ENCODE peak calls at places on chromosomes 2 and 18, in eight cellular contexts. T is heart right ventricle, A is lower lobe of right lung, J is neuronal stem cell, D is NT2/D1, R is small intestine, S is adrenal gland, P is A549. E is an unnamed sample.
A peak's percentile ranks its signal among the peaks of the same experiment; 100 is the strongest.

GRCh38 chr2:43165378-43166025 is 60.9 kb downstream of the ZFP36L2 start:
- DNase-seq in J (no peak), D (no peak), T (no peak), P (no peak), A (no peak), R (no peak), S (peak; percentile 86), E (no peak)

GRCh38 chr2:168439536-168439935 is 16.5 kb upstream of the CERS6 start:
- DNase-seq in S (no peak), P (no peak), A (no peak), D (no peak), T (no peak), R (no peak), J (no peak), E (no peak)

GRCh38 chr2:128414946-128415767 is 96.5 kb upstream of the HS6ST1 start:
- DNase-seq in S (no peak), P (no peak), A (no peak), D (no peak), T (no peak), J (no peak), R (no peak), E (peak; percentile 1)

GRCh38 chr2:127347734-127348392 is 39.9 kb downstream of the MAP3K2 start:
- DNase-seq in S (no peak), D (no peak), A (no peak), J (no peak), P (no peak), R (no peak), T (no peak), E (no peak)

GRCh38 chr2:84857566-84857965 is 23.3 kb downstream of the TRABD2A start:
- DNase-seq in A (no peak), S (no peak), P (no peak), D (no peak), R (no peak), J (no peak), T (no peak), E (no peak)

GRCh38 chr2:43269074-43269572 is 42.7 kb upstream of the ZFP36L2 start:
- DNase-seq in S (peak; percentile 96), P (no peak), J (no peak), T (peak; percentile 79), A (peak; percentile 76), D (no peak), R (peak; percentile 61), E (peak; percentile 93)

GRCh38 chr2:75157435-75157834 is 41.9 kb downstream of the TACR1 start:
- DNase-seq in P (peak; percentile 28), R (no peak), A (no peak), S (no peak), D (no peak), T (no peak), J (no peak), E (no peak)

GRCh38 chr2:20215183-20216040 is 9.5 kb downstream of the SDC1 start:
- DNase-seq in D (no peak), A (no peak), P (no peak), S (no peak), T (no peak), R (peak; percentile 96), J (no peak), E (no peak)

GRCh38 chr2:191171291-191171690 is 20.5 kb upstream of the STAT4 start:
- DNase-seq in A (no peak), R (no peak), J (no peak), S (no peak), P (no peak), T (no peak), D (no peak), E (no peak)

GRCh38 chr2:191174539-191174938 is 23.7 kb upstream of the STAT4 start:
- DNase-seq in D (no peak), R (no peak), S (no peak), A (no peak), J (no peak), T (no peak), P (no peak), E (no peak)

GRCh38 chr2:191170773-191171172 is 20.0 kb upstream of the STAT4 start:
- DNase-seq in S (no peak), P (no peak), J (no peak), D (no peak), R (no peak), T (no peak), A (no peak), E (no peak)

GRCh38 chr2:191171708-191172355 is 21.0 kb upstream of the STAT4 start:
- DNase-seq in T (no peak), R (no peak), A (no peak), P (peak; percentile 37), J (peak; percentile 3), S (no peak), D (no peak), E (no peak)

GRCh38 chr2:191173206-191173605 is 22.4 kb upstream of the STAT4 start:
- DNase-seq in P (no peak), T (no peak), D (no peak), S (no peak), J (no peak), R (no peak), A (no peak), E (no peak)
- H3K4me1 ChIP-seq in P (peaks cover 92% of the 10 kb centered on the region), T (peaks cover 32% of the 10 kb centered on the region), D (no peaks in the 10 kb centered on the region), S (no peaks in the 10 kb centered on the region), J (peaks cover 1% of the 10 kb centered on the region), R (peaks cover 8% of the 10 kb centered on the region), A (peaks cover 19% of the 10 kb centered on the region), E (peaks cover 23% of the 10 kb centered on the region)

DNA sequence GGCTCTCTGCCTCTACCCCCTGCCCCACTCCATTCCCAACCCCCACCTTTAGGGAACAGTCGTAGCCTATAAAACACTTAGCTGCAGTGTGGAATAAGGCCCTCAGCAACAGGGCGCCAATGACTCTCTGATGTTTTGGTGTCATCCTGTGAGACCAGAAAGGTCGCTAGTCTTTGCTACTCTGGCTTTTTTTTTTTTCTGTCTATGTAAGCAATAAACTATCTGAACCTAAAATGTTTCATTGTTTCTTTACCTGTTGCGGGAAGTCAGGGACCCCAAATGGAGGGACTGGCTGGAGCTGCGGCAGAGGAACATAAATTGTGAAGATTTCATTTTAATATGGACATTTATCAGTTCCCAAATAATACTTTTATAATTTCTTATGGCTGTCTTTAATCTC is 154.6 kb downstream of the COPS8 start:
- DNase-seq in R (no peak), J (no peak), T (no peak), S (no peak), D (no peak), A (no peak), P (no peak), E (no peak)
- H3K9me3 ChIP-seq in R (no peaks in the 10 kb centered on the region), J (no peaks in the 10 kb centered on the region), T (peaks cover 21% of the 10 kb centered on the region), S (no peaks in the 10 kb centered on the region), D (peaks cover 32% of the 10 kb centered on the region), A (peaks cover 12% of the 10 kb centered on the region), P (no peaks in the 10 kb centered on the region), E (no peaks in the 10 kb centered on the region)

DNA sequence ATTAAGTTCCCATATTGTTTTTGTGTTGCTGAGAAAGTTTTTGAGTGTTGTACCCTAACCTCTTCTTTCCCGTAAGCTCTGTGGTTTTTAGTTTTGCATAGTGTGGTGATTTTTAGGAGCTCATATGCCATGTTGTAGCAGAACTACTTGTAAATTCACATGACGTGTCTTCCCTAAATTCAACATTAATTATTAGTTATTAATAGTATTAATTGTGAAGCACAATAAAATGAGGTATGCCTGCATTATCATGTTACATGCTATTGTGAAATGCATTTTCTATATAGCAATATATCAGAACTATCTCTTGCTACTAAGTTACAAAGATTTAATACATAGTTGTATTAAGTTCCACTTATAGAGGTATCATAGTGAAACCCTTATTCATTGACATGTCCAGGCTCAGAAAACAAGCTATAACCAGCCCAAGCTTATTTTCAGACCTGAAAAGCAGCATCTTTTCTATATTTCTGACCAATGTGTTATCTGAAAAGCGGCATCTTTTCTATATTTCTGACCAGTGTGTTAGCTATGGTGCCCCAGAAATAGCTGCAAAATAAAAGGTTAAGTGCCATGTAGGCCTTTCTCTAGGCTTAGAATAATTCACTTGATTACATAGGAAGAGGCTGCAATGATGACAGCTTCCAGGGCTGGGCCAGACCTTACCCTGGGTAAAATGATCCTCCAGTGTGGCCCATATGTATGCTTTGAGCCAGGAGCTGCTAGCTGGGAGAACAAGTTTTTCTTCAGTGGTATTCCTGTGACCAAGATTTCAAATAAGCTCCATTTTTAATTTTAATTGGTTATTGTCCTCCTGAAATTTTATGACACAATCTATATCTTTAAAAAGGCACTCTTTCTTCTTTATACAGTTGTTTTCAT is 21.6 kb downstream of the EPAS1 start:
- DNase-seq in R (no peak), P (no peak), D (no peak), T (no peak), A (no peak), S (no peak), J (no peak), E (no peak)
- H3K4me1 ChIP-seq in R (peaks cover 16% of the 10 kb centered on the region), P (peaks cover 95% of the 10 kb centered on the region), D (no peaks in the 10 kb centered on the region), T (peaks cover 94% of the 10 kb centered on the region), A (peaks cover 97% of the 10 kb centered on the region), S (peaks cover 13% of the 10 kb centered on the region), J (peaks cover 2% of the 10 kb centered on the region), E (peaks cover 100% of the 10 kb centered on the region)

GRCh38 chr18:51149605-51150429 is 47.7 kb downstream of the MEX3C start:
- DNase-seq in P (no peak), J (no peak), S (peak; percentile 23), T (no peak), A (no peak), R (peak; percentile 8), D (no peak), E (no peak)

GRCh38 chr18:51153659-51154371 is 43.7 kb downstream of the MEX3C start:
- DNase-seq in S (no peak), R (no peak), D (no peak), A (no peak), P (no peak), J (no peak), T (no peak), E (no peak)

GRCh38 chr18:51151185-51151567 is 46.3 kb downstream of the MEX3C start:
- DNase-seq in T (no peak), J (no peak), S (no peak), A (no peak), D (no peak), P (no peak), R (no peak), E (no peak)

GRCh38 chr18:51151568-51152511 is 45.6 kb downstream of the MEX3C start:
- DNase-seq in A (no peak), J (no peak), S (no peak), P (no peak), R (no peak), D (no peak), T (no peak), E (no peak)

DNA sequence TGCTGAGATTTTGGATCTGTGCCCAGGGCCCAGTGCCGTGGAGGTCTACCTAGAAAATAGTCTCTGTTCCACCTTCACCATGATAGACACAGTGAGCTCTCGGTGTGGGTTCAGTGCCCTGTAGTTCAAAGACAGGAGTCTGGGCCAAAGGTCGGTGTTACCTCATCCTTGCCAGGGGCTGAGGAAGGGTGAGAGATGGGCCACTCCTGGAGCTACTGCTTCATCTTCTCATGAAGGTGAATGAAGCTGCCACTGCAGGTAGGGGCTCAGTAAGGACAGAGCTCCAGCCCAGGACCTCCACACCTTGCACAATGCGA is 47.1 kb downstream of the MEX3C start:
- DNase-seq in S (no peak), R (peak; percentile 11), J (no peak), P (no peak), D (no peak), T (no peak), A (no peak), E (no peak)
- H3K9me3 ChIP-seq in S (no peaks in the 10 kb centered on the region), R (no peaks in the 10 kb centered on the region), J (no peaks in the 10 kb centered on the region), P (no peaks in the 10 kb centered on the region), D (no peaks in the 10 kb centered on the region), T (no peaks in the 10 kb centered on the region), A (no peaks in the 10 kb centered on the region), E (no peaks in the 10 kb centered on the region)

E was measured in heart left ventricle.